ENCODE peak calls at places on chromosomes 4 and X, in six cellular contexts. F, A, Z, E, K and R are unnamed samples. For H3K9me3, the result is how much of the 10 kb centered on the place peaks cover.

GRCh38 chr4:176034936-176035335 is 30.7 kb upstream of the WDR17 start:
- DNase-seq in F (no peak), A (no peak), Z (no peak), E (no peak), K (no peak), R (no peak)

GRCh38 chr4:100084892-100085291 is 105.4 kb downstream of the DDIT4L start:
- DNase-seq in F (no peak), A (no peak), Z (no peak), E (no peak), K (no peak), R (no peak)

GRCh38 chr4:146255874-146256273 is 41.5 kb downstream of the REELD1 start:
- DNase-seq in F (no peak), A (no peak), Z (no peak), E (no peak), K (no peak), R (no peak)

GRCh38 chrX:120751683-120752082 is 121.8 kb upstream of the C1GALT1C1 start:
- DNase-seq in F (no peak), A (no peak), Z (no peak), E (no peak), K (no peak), R (no peak)

GRCh38 chr4:60884545-60884944 is 315.6 kb upstream of the ADGRL3 start:
- DNase-seq in F (no peak), A (no peak), Z (no peak), E (no peak), K (no peak), R (no peak)

GRCh38 chr4:169315530-169316306 is 45.0 kb upstream of the SH3RF1 start:
- DNase-seq in F (no peak), A (no peak), Z (no peak), E (no peak), K (no peak), R (no peak)

GRCh38 chr4:174210354-174210753 is 73.1 kb downstream of the FBXO8 start:
- DNase-seq in F (no peak), A (no peak), Z (no peak), E (no peak), K (no peak), R (no peak)

GRCh38 chr4:79050521-79050880 is 111.3 kb upstream of the PAQR3 start:
- DNase-seq in F (no peak), A (no peak), Z (peak), E (no peak), K (peak), R (no peak)

GRCh38 chrX:15301924-15302323 is 13.5 kb downstream of the ASB11 start:
- DNase-seq in F (peak), A (peak), Z (no peak), E (peak), K (peak), R (no peak)

GRCh38 chr4:176498857-176499256 is 179.1 kb downstream of the SPCS3 start:
- DNase-seq in F (no peak), A (no peak), Z (no peak), E (no peak), K (no peak), R (no peak)

GRCh38 chrX:71991164-71991563 is 80.5 kb downstream of the NHSL2 start:
- DNase-seq in F (no peak), A (no peak), Z (no peak), E (no peak), K (no peak), R (no peak)

GRCh38 chrX:149470960-149471359 is 34.1 kb downstream of the IDS start:
- DNase-seq in F (peak), A (peak), Z (peak), E (peak), K (peak), R (peak)

GRCh38 chr4:145823743-145824142 is 114.9 kb downstream of the ZNF827 start:
- DNase-seq in F (no peak), A (no peak), Z (no peak), E (no peak), K (no peak), R (no peak)

GRCh38 chr4:98491862-98492554 is 166.4 kb downstream of the TSPAN5 start:
- DNase-seq in F (no peak), A (no peak), Z (no peak), E (no peak), K (no peak), R (no peak)

GRCh38 chrX:46204721-46205422 is 340.3 kb downstream of the ZNF674 start:
- DNase-seq in F (no peak), A (no peak), Z (no peak), E (no peak), K (no peak), R (no peak)

GRCh38 chr4:20266215-20267082 is 14.7 kb downstream of the SLIT2 start:
- DNase-seq in F (no peak), A (no peak), Z (no peak), E (no peak), K (no peak), R (no peak)

GRCh38 chr4:148349153-148349552 is 93.1 kb downstream of the NR3C2 start:
- DNase-seq in F (no peak), A (no peak), Z (no peak), E (no peak), K (no peak), R (no peak)

GRCh38 chr4:1825326-1825725 is 30.6 kb downstream of the LETM1 start:
- DNase-seq in F (no peak), A (no peak), Z (no peak), E (no peak), K (no peak), R (no peak)

GRCh38 chr4:184163813-184164212 is 53.9 kb downstream of the ENPP6 start:
- DNase-seq in F (no peak), A (peak), Z (no peak), E (peak), K (no peak), R (no peak)

GRCh38 chr4:73608677-73609594 is 11.3 kb downstream of the RASSF6 start:
- DNase-seq in F (no peak), A (no peak), Z (no peak), E (no peak), K (no peak), R (no peak)

GRCh38 chr4:52958232-52958631 is 96.1 kb downstream of the RASL11B start:
- DNase-seq in F (no peak), A (no peak), Z (no peak), E (no peak), K (no peak), R (no peak)

GRCh38 chr4:169142390-169142789 is 128.4 kb downstream of the SH3RF1 start:
- DNase-seq in F (no peak), A (no peak), Z (no peak), E (no peak), K (no peak), R (no peak)

GRCh38 chrX:154818916-154819770 is 13.9 kb upstream of the MPP1 start:
- DNase-seq in F (no peak), A (no peak), Z (no peak), E (no peak), K (no peak), R (no peak)

GRCh38 chrX:47771473-47771872 is 65.2 kb upstream of the ZNF81 start:
- DNase-seq in F (no peak), A (no peak), Z (no peak), E (no peak), K (no peak), R (no peak)

GRCh38 chr4:159283697-159284492 is 181.0 kb downstream of the RAPGEF2 start:
- DNase-seq in F (no peak), A (no peak), Z (no peak), E (no peak), K (no peak), R (no peak)

DNA sequence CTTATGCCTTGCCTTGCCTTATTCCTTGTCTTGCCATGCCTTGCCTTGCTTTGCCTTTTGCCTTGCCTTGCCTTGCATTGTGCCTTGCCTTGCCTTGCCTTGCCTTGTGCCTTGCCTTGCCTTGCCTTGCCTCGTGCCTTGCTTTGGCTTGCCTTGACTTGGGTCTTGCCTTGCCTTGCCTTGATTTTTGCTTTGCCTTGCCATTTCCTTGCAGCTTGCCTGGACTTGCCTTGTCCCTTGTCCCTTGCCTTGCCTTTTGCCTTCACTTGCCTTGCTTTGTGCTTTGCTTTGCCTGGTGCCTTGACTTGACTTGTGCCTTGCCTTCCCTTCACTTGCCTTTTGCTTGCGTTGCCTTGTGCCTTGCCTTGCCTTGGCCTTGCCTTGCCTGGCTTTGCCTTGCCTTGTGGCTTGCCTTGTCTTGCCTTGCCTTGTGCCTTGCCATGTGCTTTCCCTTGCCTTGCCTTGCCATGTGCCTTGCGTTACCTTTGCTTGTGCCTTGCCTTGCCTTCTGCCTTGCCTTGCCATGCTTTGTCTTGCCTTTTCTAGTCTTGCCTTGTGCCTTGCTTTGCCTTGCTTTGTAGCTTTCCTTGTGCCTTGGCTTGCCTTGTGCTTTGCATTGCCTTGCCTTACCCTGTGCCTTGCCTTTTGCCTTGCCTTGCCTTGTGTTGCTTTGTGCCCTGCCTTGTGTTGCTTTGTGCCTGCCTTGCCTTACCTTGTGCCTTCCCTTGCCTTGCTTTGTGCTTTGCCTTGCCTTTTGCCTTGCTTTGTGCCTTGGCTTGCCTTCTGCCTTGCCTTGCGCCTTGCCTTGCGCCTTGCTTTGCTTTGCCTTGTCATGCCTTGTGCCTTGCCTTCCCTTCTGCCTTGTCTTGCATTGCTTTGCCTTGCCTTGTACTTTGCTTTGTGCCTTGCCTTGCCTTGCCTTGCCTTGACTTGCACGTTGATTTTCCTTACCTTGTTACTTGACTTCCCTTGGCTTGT is 92.8 kb downstream of the TAB3 start:
- DNase-seq in F (no peak), A (no peak), Z (no peak), E (no peak), K (no peak), R (no peak)
- H3K9me3 ChIP-seq in F (under half), A (half or more), Z (under half), E (under half), K (under half), R (under half)

GRCh38 chr4:3497554-3498389 is 34.5 kb downstream of the LRPAP1 start:
- DNase-seq in F (no peak), A (no peak), Z (no peak), E (no peak), K (no peak), R (no peak)

GRCh38 chr4:3496021-3496420 is 32.9 kb downstream of the DOK7 start:
- DNase-seq in F (no peak), A (no peak), Z (no peak), E (no peak), K (no peak), R (no peak)

GRCh38 chr4:3498407-3498806 is 33.8 kb downstream of the LRPAP1 start:
- DNase-seq in F (no peak), A (no peak), Z (no peak), E (no peak), K (no peak), R (no peak)

GRCh38 chr4:3495341-3495975 is 32.4 kb downstream of the DOK7 start:
- DNase-seq in F (no peak), A (no peak), Z (no peak), E (no peak), K (no peak), R (no peak)

GRCh38 chr4:3497095-3497494 is 34.0 kb downstream of the DOK7 start:
- DNase-seq in F (no peak), A (no peak), Z (no peak), E (no peak), K (no peak), R (no peak)
- H3K9me3 ChIP-seq in F (under half), A (under half), Z (under half), E (under half), K (under half), R (under half)

GRCh38 chr4:164023214-164023613 is 528.7 kb downstream of the TMA16 start:
- DNase-seq in F (no peak), A (no peak), Z (no peak), E (no peak), K (no peak), R (no peak)
- H3K9me3 ChIP-seq in F (under half), A (under half), Z (under half), E (under half), K (under half), R (under half)

DNA sequence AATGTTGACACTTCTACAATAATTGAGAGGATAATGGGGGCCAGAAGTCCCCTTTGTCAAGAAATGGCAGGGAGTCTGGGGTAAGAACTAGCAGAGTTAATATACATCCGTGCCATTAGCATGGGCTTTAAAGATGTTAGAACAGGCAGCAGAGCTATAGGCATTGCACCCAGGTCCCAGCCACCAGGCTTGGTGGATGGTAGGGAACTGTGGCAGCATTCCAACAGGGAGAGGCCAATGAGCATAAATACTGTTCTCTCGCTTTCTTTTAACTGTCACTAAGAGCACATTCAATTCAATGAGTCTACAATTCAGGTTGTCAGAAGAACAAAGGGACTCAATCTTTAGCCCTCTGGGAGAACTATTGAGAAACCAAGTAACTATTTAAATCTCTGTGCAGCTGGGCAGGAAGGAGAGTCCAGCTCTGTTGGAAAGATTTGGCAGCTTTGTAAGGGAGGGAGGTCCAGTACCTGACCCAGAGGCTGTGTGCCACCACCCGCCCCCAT is 165.6 kb downstream of the CHIC1 start:
- DNase-seq in F (no peak), A (no peak), Z (no peak), E (no peak), K (no peak), R (no peak)
- H3K9me3 ChIP-seq in F (under half), A (under half), Z (under half), E (under half), K (under half), R (under half)